ENCODE peak calls at places on chromosome 13, in six cellular contexts. S, X, Q, G, K and U are unnamed samples.

GRCh38 chr13:41132512-41133152 is at the start of gene KBTBD6:
- DNase-seq in G (peak), K (peak), X (peak), Q (peak), S (peak), U (peak)

GRCh38 chr13:21528616-21529015 is 69.5 kb upstream of the ZDHHC20 start:
- DNase-seq in K (peak), Q (no peak), S (no peak), X (peak), G (no peak), U (peak)

GRCh38 chr13:90806905-90807304 is 540.6 kb upstream of the MIR17HG start:
- DNase-seq in G (no peak), Q (no peak), S (no peak), X (no peak), K (no peak), U (no peak)

GRCh38 chr13:80116107-80116506 is 224.8 kb downstream of the SPRY2 start:
- DNase-seq in S (no peak), G (no peak), X (peak), K (peak), Q (no peak), U (peak)

GRCh38 chr13:99086869-99087129 is 108.9 kb upstream of the DOCK9 start:
- DNase-seq in X (no peak), G (peak), S (no peak), Q (peak), K (peak), U (no peak)

GRCh38 chr13:60584976-60585375 is 188.0 kb downstream of the TDRD3 start:
- DNase-seq in K (peak), S (no peak), Q (no peak), G (no peak), X (peak), U (no peak)

GRCh38 chr13:94548382-94549240 is 47.3 kb downstream of the TGDS start:
- DNase-seq in S (peak), G (peak), X (peak), K (peak), Q (peak), U (peak)

GRCh38 chr13:49560270-49561063 is 24.9 kb downstream of the RCBTB1 start:
- DNase-seq in S (no peak), X (peak), Q (peak), K (peak), G (no peak), U (no peak)

GRCh38 chr13:73366241-73366640 is 307.4 kb downstream of the KLF5 start:
- DNase-seq in X (no peak), K (no peak), G (no peak), Q (no peak), S (no peak), U (no peak)

GRCh38 chr13:52600666-52601065 is 41.6 kb upstream of the HNRNPA1L2 start:
- DNase-seq in X (peak), S (no peak), G (no peak), K (no peak), Q (no peak), U (no peak)

GRCh38 chr13:46542833-46543232 is 10.1 kb upstream of the LRCH1 start:
- DNase-seq in G (no peak), K (no peak), S (no peak), X (no peak), Q (no peak), U (no peak)

GRCh38 chr13:44272692-44273091 is 100.9 kb upstream of the SERP2 start:
- DNase-seq in K (peak), X (peak), S (no peak), G (no peak), Q (no peak), U (peak)

GRCh38 chr13:36418022-36418805 is 14.1 kb upstream of the CCNA1 start:
- DNase-seq in X (peak), K (peak), S (no peak), G (no peak), Q (no peak), U (peak)

GRCh38 chr13:65497265-65497664 is 1732.9 kb downstream of the PCDH9 start:
- DNase-seq in X (peak), G (no peak), S (no peak), K (peak), Q (no peak), U (peak)

GRCh38 chr13:41294914-41295313 is 16.2 kb upstream of the NAA16 start:
- DNase-seq in X (no peak), G (no peak), S (no peak), K (no peak), Q (no peak), U (no peak)

GRCh38 chr13:26299168-26299788 is 45.3 kb downstream of the CDK8 start:
- DNase-seq in S (no peak), X (peak), G (no peak), K (peak), Q (no peak), U (no peak)

GRCh38 chr13:105956891-105957290 is 578.6 kb downstream of the EFNB2 start:
- DNase-seq in G (no peak), K (no peak), S (no peak), Q (no peak), X (no peak), U (no peak)

GRCh38 chr13:29861694-29862110 is 11.3 kb upstream of the UBL3 start:
- DNase-seq in G (no peak), S (no peak), Q (no peak), X (peak), K (peak), U (peak)

GRCh38 chr13:50116430-50116973 is 101.3 kb downstream of the KCNRG start:
- DNase-seq in S (no peak), K (no peak), Q (no peak), G (no peak), X (no peak), U (no peak)

GRCh38 chr13:90272356-90272755 is 1075.1 kb upstream of the MIR17HG start:
- DNase-seq in G (no peak), K (peak), Q (no peak), S (no peak), X (peak), U (peak)

GRCh38 chr13:30022796-30023195 is 172.4 kb upstream of the UBL3 start:
- DNase-seq in Q (no peak), X (no peak), S (no peak), G (no peak), K (no peak), U (no peak)

GRCh38 chr13:44072536-44072935 is 192.8 kb downstream of the LACC1 start:
- DNase-seq in K (no peak), Q (no peak), G (no peak), S (no peak), X (no peak), U (no peak)

GRCh38 chr13:98880673-98881072 is 97.2 kb downstream of the DOCK9 start:
- DNase-seq in Q (no peak), X (no peak), S (no peak), G (no peak), K (no peak), U (no peak)

GRCh38 chr13:75748874-75749273 is 112.7 kb downstream of the LMO7 start:
- DNase-seq in K (no peak), G (no peak), S (no peak), X (no peak), Q (no peak), U (no peak)

GRCh38 chr13:52707375-52707774 is 32.2 kb downstream of the CNMD start:
- DNase-seq in Q (no peak), K (no peak), G (no peak), S (no peak), X (no peak), U (no peak)

GRCh38 chr13:52599853-52600603 is 42.2 kb upstream of the HNRNPA1L2 start:
- DNase-seq in K (peak), X (peak), G (no peak), Q (no peak), S (peak), U (peak)

GRCh38 chr13:46176756-46177155 is 5.2 kb downstream of the LCP1 start:
- DNase-seq in S (no peak), G (no peak), Q (no peak), X (no peak), K (no peak), U (no peak)

GRCh38 chr13:111317042-111317550 is 3.3 kb upstream of the TEX29 start:
- DNase-seq in S (no peak), G (no peak), K (no peak), Q (no peak), X (no peak), U (no peak)

GRCh38 chr13:110911880-110912279 is 3.0 kb downstream of the ANKRD10 start:
- DNase-seq in Q (no peak), X (no peak), G (no peak), S (no peak), K (peak), U (no peak)

GRCh38 chr13:52737451-52737850 is 2.2 kb downstream of the CNMD start:
- DNase-seq in X (no peak), Q (no peak), S (no peak), K (no peak), G (no peak), U (no peak)

GRCh38 chr13:30752201-30752797 is 17.0 kb downstream of the ALOX5AP start:
- DNase-seq in S (peak), K (peak), Q (no peak), G (peak), X (peak), U (no peak)

GRCh38 chr13:110008816-110009215 is 222.4 kb upstream of the IRS2 start:
- DNase-seq in K (peak), S (no peak), X (peak), Q (no peak), G (no peak), U (no peak)

GRCh38 chr13:107367258-107367657 is 799.3 kb upstream of the ARGLU1 start:
- DNase-seq in Q (no peak), G (no peak), K (peak), S (no peak), X (no peak), U (peak)

GRCh38 chr13:103961784-103962183 is 895.6 kb upstream of the SLC10A2 start:
- DNase-seq in X (no peak), K (no peak), Q (no peak), S (no peak), G (no peak), U (no peak)

GRCh38 chr13:22758245-22758644 is 422.5 kb upstream of the SGCG start:
- DNase-seq in X (no peak), S (no peak), Q (no peak), K (no peak), G (no peak), U (no peak)

GRCh38 chr13:59409211-59409610 is 754.5 kb downstream of the DIAPH3 start:
- DNase-seq in Q (no peak), K (peak), G (peak), S (peak), X (peak), U (peak)

GRCh38 chr13:105997436-105998232 is 537.8 kb downstream of the EFNB2 start:
- DNase-seq in X (no peak), G (no peak), S (no peak), K (peak), Q (no peak), U (peak)

GRCh38 chr13:92355213-92355612 is 871.4 kb upstream of the GPC6 start:
- DNase-seq in G (no peak), S (no peak), K (peak), Q (no peak), X (peak), U (no peak)

DNA sequence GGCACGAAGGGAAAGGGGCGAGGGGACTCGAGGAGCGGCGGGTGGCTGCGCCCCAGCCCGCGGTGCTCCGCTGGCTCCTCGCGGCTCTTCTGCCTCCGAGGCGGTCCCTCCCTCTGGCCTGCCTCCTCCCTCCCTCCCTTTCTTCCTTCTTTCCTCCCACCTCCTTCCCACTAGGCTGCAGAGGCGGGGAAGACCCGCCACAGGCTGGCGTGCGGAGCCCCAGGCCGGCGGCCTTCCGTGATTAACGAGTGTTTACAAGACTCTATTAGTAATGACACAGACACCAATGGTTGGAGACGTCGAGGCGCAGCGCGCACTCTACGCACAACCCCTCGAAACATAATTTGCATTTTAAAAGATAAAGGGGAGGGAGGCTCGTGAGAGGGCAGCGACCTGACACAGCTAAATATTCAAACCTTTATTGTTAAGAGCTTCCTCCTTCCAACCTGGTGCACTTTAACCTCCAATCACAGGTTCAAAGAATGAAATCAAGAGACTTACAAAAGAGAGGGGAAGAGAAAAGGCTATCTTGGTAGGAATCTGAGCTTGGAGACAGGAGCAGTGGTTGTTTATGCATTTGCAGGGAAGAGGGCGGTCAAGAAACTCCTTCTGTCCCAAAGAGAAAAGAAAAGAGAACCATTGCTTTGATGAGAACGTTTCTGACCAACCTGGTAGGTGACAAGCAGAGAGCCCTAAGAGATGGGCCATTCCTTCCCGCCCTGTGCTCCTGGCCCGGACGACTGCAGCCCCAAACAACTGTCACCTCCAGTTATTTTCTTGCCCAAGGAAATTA is at the start of gene CDX2:
- DNase-seq in K (no peak), Q (no peak), G (no peak), S (no peak), X (no peak), U (no peak)
- H3K4me3 ChIP-seq in K (no peak), Q (no peak), G (no peak), S (no peak), X (no peak), U (no peak)

DNA sequence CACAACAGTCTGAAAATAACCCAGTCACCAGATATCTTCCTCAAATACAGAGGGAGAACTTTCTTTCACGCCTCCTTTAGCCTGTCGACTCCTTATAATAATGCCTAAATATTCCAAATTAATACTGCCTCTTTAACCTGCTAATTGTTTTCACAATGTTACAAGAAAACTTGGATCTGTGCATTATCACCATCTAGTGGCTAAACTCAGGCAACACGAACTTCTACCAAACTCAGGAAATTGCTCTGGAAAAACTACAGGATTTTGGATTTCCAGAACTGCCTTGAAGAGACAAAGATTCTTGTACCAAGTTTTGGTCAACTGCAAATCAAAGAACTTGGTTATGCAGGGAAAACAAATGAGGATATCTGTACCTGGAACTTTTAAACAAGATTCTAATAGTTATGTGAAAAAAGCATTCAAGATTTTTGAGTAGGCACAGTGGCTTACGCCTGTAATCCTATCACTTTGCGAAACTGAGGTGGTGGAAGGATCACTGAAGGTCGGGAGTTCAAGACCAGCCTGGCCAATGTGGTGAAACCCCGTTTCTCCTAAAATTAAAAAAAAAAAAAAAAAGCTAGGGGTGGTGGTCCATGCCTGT is 10.8 kb downstream of the CLN5 start:
- DNase-seq in Q (no peak), G (no peak), S (no peak), K (peak), X (peak), U (peak)
- TF ChIP-seq CTCF in Q (peak), G (peak), S (peak), K (peak), X (peak), U (peak)

GRCh38 chr13:39417643-39418042 is 185.3 kb downstream of the LHFPL6 start:
- DNase-seq in X (peak), G (no peak), S (no peak), Q (no peak), K (peak), U (peak)
- H3K4me3 ChIP-seq in X (peak), G (peak), S (no peak), Q (no peak), K (peak), U (peak)

GRCh38 chr13:102550507-102550906 is 46.3 kb upstream of the TPP2 start:
- DNase-seq in K (no peak), G (no peak), Q (no peak), X (no peak), S (no peak), U (no peak)
- TF ChIP-seq CTCF in K (no peak), G (no peak), Q (no peak), X (no peak), S (no peak), U (no peak)

GRCh38 chr13:71864094-71864980 is 2.7 kb downstream of the DACH1 start:
- DNase-seq in Q (peak), S (peak), G (peak), X (peak), K (peak), U (no peak)
- H3K4me3 ChIP-seq in Q (peak), S (peak), G (peak), X (peak), K (peak), U (peak)

GRCh38 chr13:100589178-100589725 is 663 bp upstream of the GGACT start:
- DNase-seq in X (no peak), G (no peak), S (no peak), Q (no peak), K (no peak), U (no peak)

GRCh38 chr13:100594255-100594654 is 5.7 kb upstream of the GGACT start:
- DNase-seq in K (no peak), S (no peak), Q (no peak), X (no peak), G (no peak), U (no peak)

GRCh38 chr13:100584901-100585300 is 3.7 kb downstream of the GGACT start:
- DNase-seq in X (peak), S (no peak), Q (no peak), G (no peak), K (peak), U (no peak)

DNA sequence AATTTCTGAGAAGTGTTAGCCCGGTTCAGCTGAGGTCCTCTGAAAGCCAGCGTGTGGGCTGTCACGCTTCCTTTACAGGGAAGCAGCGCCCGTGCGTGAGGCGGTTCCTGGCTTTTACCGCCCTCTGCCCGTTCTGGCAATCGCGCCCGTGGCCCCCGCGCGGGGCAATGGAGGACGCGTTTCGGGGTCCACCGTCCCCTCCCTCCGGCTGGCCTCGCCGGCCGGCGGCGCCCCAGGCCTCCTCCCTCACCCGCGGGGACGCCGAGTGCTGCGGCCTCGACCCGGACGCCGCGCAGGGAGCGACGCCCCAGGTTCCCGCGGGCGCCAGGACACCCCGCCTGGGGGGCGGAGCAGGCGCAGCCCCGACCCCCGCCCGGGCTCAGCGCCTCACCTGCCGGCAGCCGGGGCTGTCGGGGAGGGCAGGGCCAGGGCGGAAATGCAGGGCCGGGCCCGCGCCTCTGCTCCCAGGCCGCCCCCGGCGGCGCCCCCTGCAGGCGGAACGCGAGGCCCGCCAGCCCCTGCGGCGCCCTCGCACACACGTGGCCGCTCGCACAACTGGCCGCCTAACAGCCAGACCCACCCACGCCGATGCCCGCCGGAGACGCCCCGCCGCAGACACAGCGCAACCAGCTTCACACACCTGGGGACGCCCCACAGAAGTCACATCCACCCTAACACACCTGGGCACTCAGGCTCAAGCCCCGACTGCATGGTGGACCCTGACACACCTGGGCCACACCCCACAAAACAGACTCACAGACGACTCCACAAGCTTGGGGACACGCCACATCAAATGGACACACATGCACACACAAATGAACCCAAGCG is at the start of gene GGACT:
- DNase-seq in K (peak), Q (peak), X (peak), S (peak), G (peak), U (peak)
- TF ChIP-seq CTCF in K (peak), Q (peak), X (peak), S (peak), G (peak), U (peak)